ENCODE peak calls at places on chromosomes 16 and 17, in ten cellular contexts. R is Calu3, F is choroid plexus epithelial cell, P is tibial nerve, L is HL-60, J is endothelial cell of umbilical vein, C is astrocyte of the cerebellum, H is neural progenitor cell, E is A549, Y is body of pancreas. G is an unnamed sample.

GRCh38 chr17:7883781-7884386 is 4.7 kb upstream of the CHD3 start:
- DNase-seq in H (no peak), J (peak; percentile 58), L (no peak), F (peak; percentile 54), E (peak; percentile 57), P (no peak), Y (no peak), C (no peak), R (peak; percentile 17), G (no peak)

GRCh38 chr16:69105501-69106361 is at the start of gene HAS3:
- DNase-seq in Y (peak; percentile 66), P (no peak), R (peak; percentile 88), F (peak; percentile 80), C (peak; percentile 57), H (peak; percentile 91), E (peak; percentile 81), J (peak; percentile 69), L (peak; percentile 44), G (peak; percentile 84)

GRCh38 chr17:49216953-49217650 is 6.6 kb downstream of the ABI3 start:
- DNase-seq in J (no peak), L (peak; percentile 82), R (no peak), P (peak; percentile 30), E (no peak), Y (no peak), C (no peak), H (no peak), F (no peak), G (no peak)

GRCh38 chr16:86727131-86727530 is 148.8 kb downstream of the FOXL1 start:
- DNase-seq in P (no peak), E (no peak), F (no peak), R (no peak), C (no peak), Y (no peak), L (no peak), J (no peak), H (no peak), G (no peak)

GRCh38 chr17:74431568-74432483 is at the start of gene GPRC5C:
- DNase-seq in R (peak; percentile 84), E (peak; percentile 96), F (no peak), L (peak; percentile 45), Y (peak; percentile 91), P (peak; percentile 55), C (no peak), J (no peak), H (peak; percentile 83), G (peak; percentile 77)

GRCh38 chr16:62035115-62036092 is 834 bp downstream of the CDH8 start:
- DNase-seq in E (no peak), P (no peak), R (no peak), C (no peak), H (peak; percentile 89), J (no peak), F (no peak), L (no peak), Y (no peak), G (peak; percentile 64)

GRCh38 chr17:44952946-44953475 is 5.4 kb upstream of the KIF18B start:
- DNase-seq in C (no peak), Y (no peak), H (peak; percentile 33), L (no peak), P (no peak), J (no peak), R (no peak), E (no peak), F (no peak), G (no peak)

GRCh38 chr16:4140652-4141051 is 24.4 kb upstream of the ADCY9 start:
- DNase-seq in C (peak; percentile 28), R (no peak), P (no peak), L (no peak), H (no peak), J (peak; percentile 15), F (peak; percentile 71), Y (no peak), E (no peak), G (no peak)

GRCh38 chr17:2237960-2238359 is 65.6 kb downstream of the SMG6 start:
- DNase-seq in C (no peak), E (no peak), J (no peak), Y (no peak), H (no peak), P (no peak), F (no peak), R (no peak), L (no peak), G (no peak)

GRCh38 chr16:2003827-2004641 is 5.6 kb downstream of the ZNF598 start:
- DNase-seq in C (peak; percentile 43), Y (peak; percentile 96), R (peak; percentile 97), P (peak; percentile 66), J (peak; percentile 73), E (peak; percentile 87), H (peak; percentile 99), L (peak; percentile 82), F (peak; percentile 85), G (peak; percentile 98)

GRCh38 chr16:77437859-77438258 is 3.0 kb upstream of the ADAMTS18 start:
- DNase-seq in L (no peak), H (peak; percentile 48), C (peak; percentile 40), F (peak; percentile 74), J (peak; percentile 73), E (no peak), Y (no peak), P (no peak), R (no peak), G (no peak)
- TF ChIP-seq CTCF in L (no peak), H (peak; percentile 66), C (peak; percentile 62), F (peak; percentile 63), J (peak; percentile 27), E (peak; percentile 23), Y (no peak), P (no peak), R (no peak), G (peak; percentile 46)

DNA sequence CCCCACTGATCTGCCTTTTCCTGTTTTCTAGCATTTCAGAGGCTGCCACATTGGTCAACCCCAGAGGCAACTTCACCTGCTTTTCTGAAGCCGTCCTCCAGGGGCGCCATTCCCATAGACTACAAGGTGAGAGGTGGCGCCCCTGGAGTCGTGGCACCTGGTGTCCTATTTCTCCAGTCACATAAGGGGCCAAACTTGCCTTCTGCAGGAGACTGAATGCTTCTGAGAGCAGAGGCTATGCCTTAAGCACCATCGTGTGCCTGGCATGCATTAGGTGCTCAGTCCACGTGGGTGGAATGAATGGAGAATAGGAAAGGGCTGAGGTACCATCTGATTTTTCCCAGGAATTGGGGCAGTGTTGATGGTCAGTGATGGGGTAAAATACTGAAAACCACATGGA is 164.8 kb downstream of the HAPSTR1 start:
- DNase-seq in J (peak; percentile 3), H (peak; percentile 68), L (no peak), E (peak; percentile 31), C (no peak), R (peak; percentile 70), Y (peak; percentile 69), F (peak; percentile 1), P (no peak), G (peak; percentile 62)
- TF ChIP-seq CTCF in J (peak; percentile 49), H (peak; percentile 76), L (peak; percentile 60), E (peak; percentile 38), C (peak; percentile 40), R (peak; percentile 85), Y (peak; percentile 58), F (peak; percentile 14), P (no peak), G (peak; percentile 48)

GRCh38 chr16:89003831-89004208 is 26.8 kb upstream of the CBFA2T3 start:
- DNase-seq in E (no peak), Y (no peak), C (no peak), H (no peak), P (no peak), J (no peak), L (no peak), R (no peak), F (no peak), G (no peak)

GRCh38 chr16:89006036-89006752 is 29.2 kb upstream of the CBFA2T3 start:
- DNase-seq in H (no peak), F (no peak), E (no peak), J (no peak), C (no peak), R (no peak), P (no peak), L (no peak), Y (no peak), G (peak; percentile 1)

GRCh38 chr16:89005201-89006035 is 28.4 kb upstream of the CBFA2T3 start:
- DNase-seq in C (no peak), J (no peak), L (no peak), Y (no peak), F (no peak), P (no peak), E (no peak), H (no peak), R (no peak), G (no peak)

GRCh38 chr16:89002851-89003830 is 26.1 kb upstream of the CBFA2T3 start:
- DNase-seq in L (no peak), P (no peak), H (no peak), F (no peak), R (no peak), J (no peak), Y (no peak), E (no peak), C (no peak), G (no peak)

DNA sequence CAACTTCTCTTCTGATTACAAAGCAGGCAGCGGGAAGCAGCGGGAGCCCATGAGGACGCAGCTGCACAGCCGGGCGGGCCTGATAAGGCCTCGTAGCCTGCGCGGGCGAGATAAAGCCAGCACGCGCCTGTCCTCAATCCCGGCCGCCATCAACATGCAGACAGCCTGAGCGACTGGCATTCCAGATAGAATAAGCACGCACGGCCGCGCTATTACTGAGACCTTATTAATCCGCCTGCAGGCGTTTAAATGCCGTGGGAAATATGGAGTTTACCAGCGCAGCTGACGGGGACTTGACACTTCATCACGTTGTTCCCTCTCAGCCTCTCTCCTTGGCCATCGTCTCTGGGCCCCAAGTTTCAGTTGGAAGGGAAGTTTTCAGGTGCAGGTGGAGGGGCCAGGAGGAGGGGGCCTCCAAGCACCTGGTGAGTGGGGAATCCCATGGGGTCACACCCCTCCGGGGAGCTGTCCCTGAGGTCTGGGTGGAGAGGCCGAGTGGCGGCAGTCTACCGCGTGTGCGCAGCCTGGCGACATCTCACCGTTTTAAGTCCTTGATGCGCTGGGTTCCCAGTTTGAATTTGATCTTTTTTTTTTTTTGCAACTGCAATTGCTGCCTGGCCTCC is 27.3 kb upstream of the CBFA2T3 start:
- DNase-seq in H (peak; percentile 54), P (no peak), C (no peak), L (no peak), J (peak; percentile 93), R (no peak), E (no peak), Y (no peak), F (peak; percentile 13), G (no peak)
- TF ChIP-seq CTCF in H (no peak), P (no peak), C (no peak), L (no peak), J (no peak), R (no peak), E (no peak), Y (no peak), F (no peak), G (no peak)

DNA sequence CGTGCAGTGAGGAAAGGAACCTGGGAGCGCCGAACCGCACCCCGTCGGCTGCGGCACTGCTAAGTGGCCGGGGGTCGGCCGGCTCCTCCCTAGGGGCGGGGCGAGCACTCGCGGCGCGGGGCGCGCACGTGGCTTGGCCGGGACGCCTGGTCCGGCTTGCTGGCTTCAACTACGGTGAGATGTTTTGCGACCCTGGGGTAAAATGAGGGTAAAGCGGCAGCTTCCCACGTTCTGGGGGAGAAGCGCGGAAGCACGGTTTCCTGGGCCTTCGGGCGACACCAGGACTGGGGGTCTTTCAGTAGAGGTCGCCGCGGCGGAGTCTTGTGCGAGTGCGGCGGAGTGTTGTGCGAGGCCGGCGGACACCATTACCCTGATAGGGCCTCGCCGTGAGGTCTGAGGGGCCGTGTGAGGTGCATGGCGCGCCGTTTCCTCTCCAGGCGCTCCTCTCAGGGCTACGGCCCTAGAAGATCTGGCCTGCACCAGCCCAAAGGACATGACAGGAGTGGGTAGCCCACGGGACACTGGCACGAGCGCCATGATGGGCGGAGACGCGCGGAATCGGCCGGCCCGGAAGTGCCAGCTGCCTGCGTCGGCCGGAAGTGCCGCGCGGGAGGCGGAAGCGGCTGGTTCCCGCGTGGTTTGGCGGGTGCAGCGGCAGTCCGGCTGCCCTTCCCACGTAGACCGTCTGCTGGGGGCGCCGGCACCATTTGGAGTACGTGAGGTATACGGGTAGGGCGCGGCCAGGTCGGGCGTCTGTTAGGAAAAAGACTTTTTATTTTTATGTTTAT is at the start of gene PIGW:
- DNase-seq in Y (peak; percentile 86), L (peak; percentile 96), E (peak; percentile 91), H (peak; percentile 95), R (peak; percentile 100), J (peak; percentile 90), F (peak; percentile 90), P (peak; percentile 63), C (peak; percentile 59), G (peak; percentile 89)
- TF ChIP-seq CTCF in Y (no peak), L (no peak), E (no peak), H (no peak), R (peak; percentile 62), J (no peak), F (peak; percentile 14), P (peak; percentile 35), C (no peak), G (no peak)